ENCODE peak calls at places on chromosomes 16 and 17, in eight cellular contexts. B is IMR-90, H is stomach, Y is uterus, Z is GM12892, W is ovary, G is H54, K is body of pancreas. J is an unnamed sample.

GRCh38 chr17:9797965-9798364 is 6.6 kb upstream of the DHRS7C start:
- DNase-seq in H (no peak), Y (no peak), G (no peak), B (no peak), K (no peak), Z (no peak), W (no peak), J (no peak)

GRCh38 chr16:87586201-87586782 is 16.0 kb upstream of the JPH3 start:
- DNase-seq in B (peak), H (no peak), Z (no peak), K (no peak), W (no peak), G (no peak), Y (no peak), J (no peak)

GRCh38 chr17:57975044-57975443 is 13.0 kb downstream of the VEZF1 start:
- DNase-seq in Z (no peak), W (no peak), H (no peak), G (no peak), K (no peak), Y (no peak), B (peak), J (no peak)

GRCh38 chr16:70746708-70747424 is 54.1 kb downstream of the VAC14 start:
- DNase-seq in H (peak), W (peak), Z (no peak), B (peak), K (peak), Y (peak), G (peak), J (no peak)

GRCh38 chr16:72677662-72678447 is 370.1 kb downstream of the ZFHX3 start:
- DNase-seq in Y (no peak), B (peak), Z (no peak), K (no peak), W (no peak), G (no peak), H (no peak), J (no peak)

GRCh38 chr17:4901648-4902344 is 1.1 kb downstream of the CHRNE start:
- DNase-seq in G (no peak), W (peak), K (peak), H (no peak), Z (peak), B (no peak), Y (no peak), J (peak)

GRCh38 chr16:84356591-84357116 is 11.7 kb upstream of the ATP2C2 start:
- DNase-seq in Y (no peak), W (no peak), G (no peak), Z (no peak), B (no peak), K (no peak), H (peak), J (no peak)

GRCh38 chr17:40801157-40801556 is 1.4 kb upstream of the KRT28 start:
- DNase-seq in H (no peak), Y (no peak), K (no peak), G (no peak), B (no peak), W (no peak), Z (no peak), J (no peak)

GRCh38 chr16:24418729-24419128 is 120.6 kb upstream of the RBBP6 start:
- DNase-seq in B (no peak), G (no peak), K (no peak), Z (no peak), W (no peak), H (no peak), Y (no peak), J (no peak)

GRCh38 chr17:62675260-62675659 is 47.8 kb downstream of the MRC2 start:
- DNase-seq in G (no peak), W (no peak), Y (peak), K (no peak), Z (no peak), H (no peak), B (no peak), J (no peak)

GRCh38 chr17:50051606-50052005 is 4.3 kb upstream of the ITGA3 start:
- DNase-seq in W (no peak), G (no peak), Z (no peak), H (no peak), Y (no peak), K (no peak), B (no peak), J (no peak)

GRCh38 chr17:50035930-50036329 is 20.0 kb upstream of the ITGA3 start:
- DNase-seq in Y (no peak), B (no peak), K (no peak), W (no peak), G (no peak), Z (no peak), H (no peak), J (no peak)

GRCh38 chr17:27153005-27153404 is 140.9 kb upstream of the WSB1 start:
- DNase-seq in H (no peak), Y (no peak), K (no peak), G (no peak), W (no peak), Z (no peak), B (peak), J (no peak)

GRCh38 chr17:46972346-46972745 is 6.7 kb downstream of the RPRML start:
- DNase-seq in B (no peak), Y (no peak), K (peak), H (peak), W (no peak), G (no peak), Z (no peak), J (no peak)

GRCh38 chr17:39665642-39666221 is 583 bp downstream of the TCAP start:
- DNase-seq in K (no peak), B (no peak), W (no peak), G (no peak), H (no peak), Y (no peak), Z (no peak), J (no peak)

GRCh38 chr17:2855063-2855600 is 58.9 kb downstream of the RAP1GAP2 start:
- DNase-seq in B (peak), G (no peak), K (no peak), Y (no peak), W (no peak), H (no peak), Z (no peak), J (no peak)

GRCh38 chr17:68204736-68205135 is 43.1 kb upstream of the AMZ2 start:
- DNase-seq in Y (peak), H (no peak), W (no peak), Z (no peak), G (peak), B (no peak), K (no peak), J (no peak)

GRCh38 chr16:924063-924462 is 46.7 kb downstream of the LMF1 start:
- DNase-seq in B (no peak), Z (no peak), W (no peak), K (no peak), G (no peak), Y (no peak), H (no peak), J (no peak)

GRCh38 chr16:57620316-57621231 is 7.9 kb upstream of the ADGRG1 start:
- DNase-seq in H (peak), K (peak), B (no peak), G (no peak), Z (no peak), Y (peak), W (no peak), J (no peak)

GRCh38 chr17:38738686-38739085 is 8.5 kb downstream of the CISD3 start:
- DNase-seq in Y (no peak), K (no peak), Z (no peak), G (no peak), W (no peak), H (no peak), B (no peak), J (no peak)

GRCh38 chr17:18988546-18989173 is 15.9 kb downstream of the FAM83G start:
- DNase-seq in B (no peak), Y (no peak), K (peak), H (peak), G (no peak), W (no peak), Z (no peak), J (no peak)

GRCh38 chr16:1985466-1986150 is 1.6 kb downstream of the GFER start:
- DNase-seq in W (no peak), H (no peak), K (no peak), Z (no peak), B (no peak), G (no peak), Y (no peak), J (no peak)

DNA sequence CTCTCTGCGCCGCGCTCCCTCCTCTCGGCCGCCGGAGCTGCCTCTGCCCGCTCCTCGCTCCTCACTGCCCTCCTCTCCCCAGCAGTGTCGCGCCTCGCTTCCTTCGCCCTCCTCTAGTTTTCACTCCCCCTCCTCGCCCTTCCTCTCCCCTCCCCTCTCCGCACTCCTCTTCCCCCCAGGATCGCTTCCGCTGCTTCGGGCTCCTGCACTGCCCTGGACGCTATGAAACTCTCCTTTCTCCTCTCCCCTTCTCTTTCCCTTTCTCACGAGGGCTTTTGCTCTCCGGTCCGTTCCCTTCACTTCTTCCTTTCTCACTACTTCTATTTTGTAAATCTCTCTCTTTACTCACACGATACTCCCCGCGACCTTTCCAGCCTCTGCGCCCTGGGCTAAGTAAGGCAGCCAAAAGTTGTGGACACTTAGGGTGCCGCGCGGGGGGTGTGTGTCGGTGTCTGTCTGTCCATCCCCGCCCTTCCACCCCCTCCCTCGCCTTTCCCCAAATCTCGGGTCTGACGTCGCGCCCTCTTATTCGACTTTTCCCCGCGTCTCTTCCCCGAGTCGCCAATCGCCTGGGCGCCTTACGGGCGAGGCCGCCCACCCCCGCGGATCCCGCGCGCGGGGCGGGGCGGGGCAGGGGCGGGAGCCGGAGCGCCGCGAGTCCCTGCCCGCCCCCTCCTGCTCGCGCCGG is at the start of gene IRX3:
- DNase-seq in H (peak), Y (peak), W (peak), G (peak), B (peak), Z (no peak), K (peak), J (no peak)
- TF ChIP-seq POLR2A in H (peak), Y (no peak), W (no peak), G (peak), B (no peak), Z (no peak), K (peak), J (no peak)

DNA sequence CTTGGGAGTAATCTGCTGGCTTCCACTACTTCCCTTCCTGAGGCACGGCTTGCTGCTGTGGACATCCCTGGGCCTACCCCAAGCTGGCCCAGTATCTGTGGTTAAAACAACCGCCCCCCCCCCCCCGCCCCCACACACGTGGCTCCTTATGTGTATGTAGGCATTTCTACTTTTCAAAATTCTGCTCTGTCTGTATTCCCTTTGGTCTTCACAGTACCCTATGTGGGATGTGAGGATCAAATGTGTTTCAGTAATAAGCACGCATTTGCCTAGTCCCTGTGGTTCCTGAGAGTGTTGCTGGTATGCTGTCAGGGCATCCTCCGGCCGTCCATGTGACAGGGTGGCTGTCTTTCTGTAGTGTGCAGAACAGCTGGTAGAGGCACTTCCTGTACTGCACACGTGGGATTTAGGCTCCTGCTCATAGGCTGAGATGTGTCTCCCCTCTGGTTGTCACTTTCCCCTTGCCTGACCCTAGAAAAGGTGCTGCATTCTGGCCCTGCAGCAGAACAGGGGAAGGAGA is 2.2 kb downstream of the NT5M start:
- DNase-seq in K (peak), W (no peak), B (no peak), H (no peak), G (no peak), Z (peak), Y (no peak), J (peak)
- TF ChIP-seq POLR2A in K (no peak), W (no peak), B (no peak), H (no peak), G (no peak), Z (peak), Y (no peak), J (no peak)

GRCh38 chr17:28728364-28729200 is at the start of gene NEK8:
- DNase-seq in B (peak), Z (peak), H (peak), Y (peak), K (peak), G (peak), W (peak), J (peak)
- TF ChIP-seq POLR2A in B (peak), Z (peak), H (no peak), Y (peak), K (peak), G (peak), W (peak), J (peak)

DNA sequence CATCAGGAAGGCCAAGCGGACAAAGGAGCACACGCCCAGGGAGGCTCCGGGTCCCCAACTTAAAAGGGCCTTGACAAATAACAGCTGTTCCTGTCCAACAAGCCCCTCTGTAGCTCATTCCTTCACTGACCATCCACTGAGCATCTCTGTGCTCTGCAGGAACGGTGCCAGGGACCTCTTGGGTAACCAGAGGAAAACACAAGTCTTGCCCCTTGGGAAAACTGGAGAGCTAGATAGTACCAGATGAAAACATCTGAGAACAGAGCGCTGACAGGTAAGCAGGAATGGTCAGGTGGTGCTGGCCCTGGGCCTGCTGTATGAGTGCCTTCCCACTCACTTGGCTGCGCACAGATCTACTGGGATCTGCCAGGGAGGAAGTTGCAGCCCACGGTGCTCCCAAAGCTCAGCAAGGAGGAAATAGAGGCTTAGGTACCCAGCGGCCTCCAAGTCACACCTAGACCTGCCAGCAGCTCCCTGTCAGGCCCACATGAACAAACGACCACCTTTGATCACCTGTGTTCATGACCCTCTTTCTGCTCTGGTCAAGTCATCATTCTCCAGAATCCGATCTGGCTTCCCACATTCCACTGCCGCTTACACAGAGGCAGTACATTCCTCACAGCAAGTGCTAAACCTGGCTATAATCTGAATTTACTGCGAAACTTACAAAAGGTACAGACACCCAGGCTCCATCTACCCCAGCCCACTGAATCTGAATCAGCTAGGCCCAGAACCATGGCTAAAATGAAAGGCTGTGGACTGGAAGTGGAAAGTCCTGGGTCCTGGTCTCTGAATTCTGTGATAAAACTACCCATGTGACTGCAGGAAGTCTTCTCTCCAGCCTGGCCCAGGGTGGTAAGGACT is 12.4 kb downstream of the DCAKD start:
- DNase-seq in G (no peak), B (no peak), H (no peak), Z (no peak), K (peak), W (peak), Y (peak), J (no peak)
- TF ChIP-seq POLR2A in G (no peak), B (no peak), H (no peak), Z (no peak), K (peak), W (no peak), Y (no peak), J (no peak)

GRCh38 chr17:51153210-51154072 is at the start of gene NME1:
- DNase-seq in Y (peak), Z (peak), H (peak), K (peak), B (peak), W (peak), G (peak), J (peak)
- TF ChIP-seq POLR2A in Y (peak), Z (peak), H (no peak), K (peak), B (peak), W (peak), G (peak), J (peak)

GRCh38 chr17:82787081-82787848 is 35.4 kb downstream of the TBCD start:
- DNase-seq in G (no peak), H (no peak), K (peak), Y (peak), W (no peak), Z (no peak), B (no peak), J (peak)
- TF ChIP-seq POLR2A in G (no peak), H (no peak), K (no peak), Y (no peak), W (no peak), Z (no peak), B (no peak), J (no peak)

DNA sequence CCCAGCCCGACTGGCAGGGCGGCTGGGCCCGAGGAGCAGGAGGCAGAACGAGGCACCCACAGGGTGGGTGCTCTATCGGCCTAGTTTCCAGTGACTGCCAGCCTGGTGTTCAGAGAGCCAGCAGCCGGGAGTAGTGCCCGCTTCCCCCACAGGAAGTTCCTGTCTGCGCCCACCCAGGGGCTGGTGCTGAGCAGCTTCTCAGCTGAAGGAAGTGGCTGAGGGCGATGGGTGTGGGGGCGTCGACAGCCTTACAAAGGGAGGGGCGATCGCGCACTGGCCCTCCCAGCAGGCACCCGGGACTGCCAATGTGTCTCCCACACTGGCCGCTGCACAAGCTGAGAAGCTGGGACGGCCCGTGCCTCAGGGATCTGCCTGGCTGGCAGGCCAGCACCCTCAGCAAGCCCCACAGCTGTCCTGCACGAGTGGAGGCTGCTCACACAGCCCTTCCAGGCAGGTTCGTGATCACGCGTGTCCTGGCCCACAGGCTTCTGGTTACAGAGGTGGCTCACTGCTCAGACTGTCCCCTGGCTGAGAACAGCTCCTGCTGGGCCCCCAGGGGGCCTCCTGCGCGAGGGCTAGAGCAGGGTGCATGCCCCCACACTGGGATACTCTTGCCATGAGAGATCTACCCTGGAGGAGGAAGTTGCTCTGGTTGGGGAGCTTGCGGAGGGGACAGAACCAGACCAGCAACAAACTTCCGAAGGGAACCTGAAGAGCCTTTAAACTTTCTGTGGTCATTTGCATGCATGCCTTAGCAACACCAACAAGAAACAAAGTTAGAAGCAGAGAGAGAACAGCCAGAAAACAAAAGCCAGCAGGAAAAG is 2.5 kb downstream of the RNF166 start:
- DNase-seq in W (no peak), Y (no peak), H (peak), K (peak), G (no peak), Z (no peak), B (no peak), J (no peak)
- TF ChIP-seq POLR2A in W (no peak), Y (no peak), H (no peak), K (no peak), G (no peak), Z (no peak), B (no peak), J (no peak)

GRCh38 chr16:30335598-30336474 is 19.3 kb downstream of the CD2BP2 start:
- DNase-seq in Y (no peak), Z (no peak), K (peak), B (no peak), W (no peak), H (no peak), G (no peak), J (no peak)
- TF ChIP-seq POLR2A in Y (no peak), Z (no peak), K (no peak), B (no peak), W (no peak), H (no peak), G (no peak), J (no peak)

GRCh38 chr16:49457196-49457595 is 83.6 kb downstream of the C16orf78 start:
- DNase-seq in Z (no peak), H (peak), Y (no peak), G (no peak), K (no peak), B (no peak), W (no peak), J (no peak)

GRCh38 chr16:49459953-49460735 is 86.5 kb downstream of the C16orf78 start:
- DNase-seq in G (no peak), Y (no peak), K (no peak), H (peak), B (no peak), Z (no peak), W (no peak), J (no peak)

GRCh38 chr16:49458221-49458620 is 84.6 kb downstream of the C16orf78 start:
- DNase-seq in W (peak), Z (no peak), G (no peak), Y (no peak), B (no peak), K (no peak), H (peak), J (no peak)

GRCh38 chr16:49460786-49461470 is 87.3 kb downstream of the C16orf78 start:
- DNase-seq in H (peak), Y (no peak), B (no peak), G (no peak), K (no peak), Z (no peak), W (peak), J (no peak)

DNA sequence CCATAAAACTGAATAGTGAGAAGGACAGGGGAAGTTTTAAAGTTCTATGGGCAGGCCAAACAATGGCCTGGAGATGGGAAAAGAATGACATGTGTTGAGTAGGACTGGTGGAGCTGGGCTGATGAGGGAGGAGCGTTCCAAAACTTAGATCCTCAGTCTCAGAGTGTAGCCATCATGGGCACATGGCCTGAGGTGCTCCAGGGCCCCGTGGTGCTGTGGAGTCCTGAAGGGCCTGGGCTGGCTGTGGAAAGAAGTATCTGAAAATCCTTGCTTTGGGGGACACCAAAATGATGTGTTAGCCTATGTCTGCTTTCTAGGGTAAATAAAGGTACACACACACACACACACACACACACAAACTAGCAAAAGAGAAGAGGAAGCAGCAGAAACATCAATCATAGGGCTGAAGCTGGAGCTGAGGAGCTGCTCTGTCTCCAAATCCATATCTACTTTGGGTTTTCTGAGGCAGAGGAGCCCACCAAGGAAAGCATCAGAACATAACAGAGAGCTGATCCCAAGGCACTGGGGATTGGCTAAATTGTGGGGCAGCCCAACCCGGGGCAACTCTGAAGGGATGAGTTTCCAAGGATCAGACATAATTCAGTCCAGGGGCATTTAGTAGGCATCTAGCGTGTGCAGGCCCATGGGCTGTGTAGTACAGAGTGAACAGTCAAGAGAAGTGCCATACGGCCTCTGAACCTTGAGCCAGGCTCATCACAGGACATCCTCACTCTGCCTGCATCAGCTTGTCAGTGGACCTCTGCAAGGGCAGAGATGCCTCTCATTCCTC is 85.2 kb downstream of the C16orf78 start:
- DNase-seq in G (no peak), W (peak), Z (no peak), Y (no peak), B (no peak), H (peak), K (no peak), J (no peak)
- TF ChIP-seq POLR2A in G (no peak), W (no peak), Z (no peak), Y (no peak), B (no peak), H (no peak), K (no peak), J (no peak)

J was measured in GM12891.